ENCODE peak calls at places on chromosomes 6 and 20, in six cellular contexts. One of them, this sample, is unnamed.

GRCh38 chr20:18802012-18802634 is 11.5 kb upstream of the SCP2D1 start:
- DNase-seq in GM23248: no peak
- DNase-seq in neural progenitor cell: no peak
- DNase-seq in PC-3: no peak
- DNase-seq in HCT116: no peak
- DNase-seq in SK-N-SH: no peak
- DNase-seq in this sample: no peak

GRCh38 chr6:34068462-34069044 is 77.3 kb downstream of the GRM4 start:
- DNase-seq in PC-3: no peak
- DNase-seq in neural progenitor cell: peak; percentile 59
- DNase-seq in GM23248: no peak
- DNase-seq in HCT116: no peak
- DNase-seq in SK-N-SH: no peak
- DNase-seq in this sample: no peak

GRCh38 chr6:140744648-140745320 is 1370.3 kb upstream of the CITED2 start:
- DNase-seq in neural progenitor cell: no peak
- DNase-seq in HCT116: no peak
- DNase-seq in PC-3: peak; percentile 67
- DNase-seq in SK-N-SH: no peak
- DNase-seq in GM23248: peak; percentile 75
- DNase-seq in this sample: peak; percentile 91

GRCh38 chr6:57262901-57263694 is 41.0 kb upstream of the RAB23 start:
- DNase-seq in SK-N-SH: no peak
- DNase-seq in HCT116: no peak
- DNase-seq in GM23248: peak; percentile 97
- DNase-seq in PC-3: peak; percentile 78
- DNase-seq in neural progenitor cell: no peak
- DNase-seq in this sample: no peak

GRCh38 chr20:5150226-5151076 is 23.6 kb downstream of the CDS2 start:
- DNase-seq in SK-N-SH: no peak
- DNase-seq in HCT116: no peak
- DNase-seq in neural progenitor cell: no peak
- DNase-seq in GM23248: peak; percentile 55
- DNase-seq in PC-3: peak; percentile 25
- DNase-seq in this sample: no peak

GRCh38 chr6:16239090-16239797 is 857 bp downstream of the GMPR start:
- DNase-seq in PC-3: peak; percentile 84
- DNase-seq in GM23248: peak; percentile 65
- DNase-seq in SK-N-SH: peak; percentile 59
- DNase-seq in neural progenitor cell: peak; percentile 46
- DNase-seq in HCT116: no peak
- DNase-seq in this sample: peak; percentile 23

GRCh38 chr6:150596439-150596838 is 3.2 kb upstream of the PLEKHG1 start:
- DNase-seq in PC-3: no peak
- DNase-seq in neural progenitor cell: no peak
- DNase-seq in GM23248: no peak
- DNase-seq in HCT116: no peak
- DNase-seq in SK-N-SH: no peak
- DNase-seq in this sample: no peak

GRCh38 chr6:42047790-42048405 is 2.4 kb upstream of the TAF8 start:
- DNase-seq in PC-3: no peak
- DNase-seq in GM23248: peak; percentile 13
- DNase-seq in HCT116: no peak
- DNase-seq in SK-N-SH: peak; percentile 53
- DNase-seq in neural progenitor cell: peak; percentile 23
- DNase-seq in this sample: no peak

GRCh38 chr6:167581637-167582036 is 245.1 kb upstream of the AFDN start:
- DNase-seq in GM23248: no peak
- DNase-seq in SK-N-SH: no peak
- DNase-seq in HCT116: no peak
- DNase-seq in neural progenitor cell: no peak
- DNase-seq in PC-3: no peak
- DNase-seq in this sample: no peak

GRCh38 chr6:125791151-125791819 is 525 bp downstream of the NCOA7 start:
- DNase-seq in GM23248: peak; percentile 79
- DNase-seq in HCT116: no peak
- DNase-seq in PC-3: peak; percentile 51
- DNase-seq in SK-N-SH: peak; percentile 64
- DNase-seq in neural progenitor cell: peak; percentile 27
- DNase-seq in this sample: peak; percentile 71

GRCh38 chr6:113591896-113592827 is 265.0 kb upstream of the MARCKS start:
- DNase-seq in HCT116: no peak
- DNase-seq in SK-N-SH: no peak
- DNase-seq in neural progenitor cell: peak; percentile 60
- DNase-seq in PC-3: no peak
- DNase-seq in GM23248: peak; percentile 45
- DNase-seq in this sample: no peak

GRCh38 chr6:43089874-43090556 is 13.9 kb downstream of the PTK7 start:
- DNase-seq in PC-3: no peak
- DNase-seq in SK-N-SH: no peak
- DNase-seq in GM23248: peak; percentile 41
- DNase-seq in HCT116: no peak
- DNase-seq in neural progenitor cell: peak; percentile 41
- DNase-seq in this sample: no peak

GRCh38 chr6:16669227-16669626 is 92.0 kb downstream of the ATXN1 start:
- DNase-seq in SK-N-SH: no peak
- DNase-seq in HCT116: peak; percentile 38
- DNase-seq in neural progenitor cell: no peak
- DNase-seq in GM23248: peak; percentile 84
- DNase-seq in PC-3: peak; percentile 93
- DNase-seq in this sample: peak; percentile 66

GRCh38 chr6:47180633-47181032 is 129.1 kb downstream of the TNFRSF21 start:
- DNase-seq in PC-3: peak; percentile 95
- DNase-seq in HCT116: peak; percentile 47
- DNase-seq in SK-N-SH: no peak
- DNase-seq in neural progenitor cell: no peak
- DNase-seq in GM23248: peak; percentile 73
- DNase-seq in this sample: no peak

GRCh38 chr6:41712651-41713103 is 22.7 kb downstream of the TFEB start:
- DNase-seq in SK-N-SH: no peak
- DNase-seq in GM23248: peak; percentile 47
- DNase-seq in neural progenitor cell: no peak
- DNase-seq in HCT116: no peak
- DNase-seq in PC-3: peak; percentile 37
- DNase-seq in this sample: no peak

GRCh38 chr20:7770046-7770445 is 170.2 kb downstream of the HAO1 start:
- DNase-seq in HCT116: no peak
- DNase-seq in SK-N-SH: no peak
- DNase-seq in GM23248: no peak
- DNase-seq in neural progenitor cell: no peak
- DNase-seq in PC-3: no peak
- DNase-seq in this sample: no peak

GRCh38 chr20:37868998-37869861 is 33.7 kb upstream of the VSTM2L start:
- DNase-seq in neural progenitor cell: peak; percentile 21
- DNase-seq in GM23248: no peak
- DNase-seq in PC-3: no peak
- DNase-seq in HCT116: no peak
- DNase-seq in SK-N-SH: peak; percentile 55
- DNase-seq in this sample: no peak

GRCh38 chr6:166760288-166760687 is 133.2 kb upstream of the RPS6KA2 start:
- DNase-seq in GM23248: no peak
- DNase-seq in neural progenitor cell: no peak
- DNase-seq in PC-3: no peak
- DNase-seq in SK-N-SH: no peak
- DNase-seq in HCT116: no peak
- DNase-seq in this sample: no peak

GRCh38 chr6:35718911-35719381 is 17.9 kb upstream of the ARMC12 start:
- DNase-seq in GM23248: no peak
- DNase-seq in HCT116: no peak
- DNase-seq in PC-3: no peak
- DNase-seq in neural progenitor cell: no peak
- DNase-seq in SK-N-SH: no peak
- DNase-seq in this sample: no peak

GRCh38 chr20:16810216-16810615 is 62.1 kb downstream of the OTOR start:
- DNase-seq in SK-N-SH: no peak
- DNase-seq in GM23248: no peak
- DNase-seq in HCT116: no peak
- DNase-seq in neural progenitor cell: no peak
- DNase-seq in PC-3: peak; percentile 52
- DNase-seq in this sample: no peak

GRCh38 chr6:15442467-15442866 is 196.6 kb downstream of the JARID2 start:
- DNase-seq in PC-3: no peak
- DNase-seq in SK-N-SH: no peak
- DNase-seq in GM23248: no peak
- DNase-seq in neural progenitor cell: no peak
- DNase-seq in HCT116: no peak
- DNase-seq in this sample: no peak

GRCh38 chr6:53250761-53251672 is 97.7 kb downstream of the ELOVL5 start:
- DNase-seq in GM23248: peak; percentile 69
- DNase-seq in SK-N-SH: no peak
- DNase-seq in PC-3: peak; percentile 57
- DNase-seq in HCT116: no peak
- DNase-seq in neural progenitor cell: no peak
- DNase-seq in this sample: no peak

GRCh38 chr6:87391334-87391733 is 16.4 kb upstream of the CFAP206 start:
- DNase-seq in GM23248: peak; percentile 51
- DNase-seq in HCT116: peak; percentile 19
- DNase-seq in PC-3: peak; percentile 36
- DNase-seq in SK-N-SH: peak; percentile 56
- DNase-seq in neural progenitor cell: peak; percentile 70
- DNase-seq in this sample: peak; percentile 52

GRCh38 chr6:158500016-158500735 is 59.7 kb upstream of the TMEM181 start:
- DNase-seq in neural progenitor cell: no peak
- DNase-seq in SK-N-SH: no peak
- DNase-seq in GM23248: peak; percentile 72
- DNase-seq in HCT116: no peak
- DNase-seq in PC-3: peak; percentile 33
- DNase-seq in this sample: no peak

GRCh38 chr6:12383448-12383847 is 93.3 kb downstream of the EDN1 start:
- DNase-seq in GM23248: no peak
- DNase-seq in SK-N-SH: no peak
- DNase-seq in neural progenitor cell: no peak
- DNase-seq in PC-3: no peak
- DNase-seq in HCT116: no peak
- DNase-seq in this sample: peak; percentile 65

GRCh38 chr6:128491643-128492206 is 28.7 kb downstream of the PTPRK start:
- DNase-seq in GM23248: no peak
- DNase-seq in SK-N-SH: no peak
- DNase-seq in neural progenitor cell: peak; percentile 26
- DNase-seq in PC-3: peak; percentile 37
- DNase-seq in HCT116: no peak
- DNase-seq in this sample: no peak

GRCh38 chr20:44001667-44002596 is 87.3 kb downstream of the TOX2 start:
- DNase-seq in PC-3: no peak
- DNase-seq in GM23248: no peak
- DNase-seq in SK-N-SH: no peak
- DNase-seq in neural progenitor cell: no peak
- DNase-seq in HCT116: peak; percentile 58
- DNase-seq in this sample: peak; percentile 96

GRCh38 chr6:72963946-72964345 is 261.4 kb downstream of the KHDC1L start:
- DNase-seq in SK-N-SH: no peak
- DNase-seq in neural progenitor cell: no peak
- DNase-seq in PC-3: peak; percentile 88
- DNase-seq in GM23248: peak; percentile 31
- DNase-seq in HCT116: no peak
- DNase-seq in this sample: no peak

GRCh38 chr6:160973856-160974255 is 17.7 kb upstream of the MAP3K4 start:
- DNase-seq in neural progenitor cell: no peak
- DNase-seq in PC-3: no peak
- DNase-seq in GM23248: peak; percentile 84
- DNase-seq in HCT116: no peak
- DNase-seq in SK-N-SH: peak; percentile 46
- DNase-seq in this sample: no peak

GRCh38 chr6:160974304-160974771 is 17.2 kb upstream of the MAP3K4 start:
- DNase-seq in SK-N-SH: no peak
- DNase-seq in neural progenitor cell: no peak
- DNase-seq in PC-3: no peak
- DNase-seq in HCT116: no peak
- DNase-seq in GM23248: peak; percentile 99
- DNase-seq in this sample: no peak

GRCh38 chr6:160973311-160973710 is 18.3 kb upstream of the MAP3K4 start:
- DNase-seq in HCT116: no peak
- DNase-seq in SK-N-SH: peak; percentile 51
- DNase-seq in GM23248: peak; percentile 74
- DNase-seq in neural progenitor cell: no peak
- DNase-seq in PC-3: no peak
- DNase-seq in this sample: no peak

GRCh38 chr6:160971151-160971550 is 20.4 kb upstream of the MAP3K4 start:
- DNase-seq in PC-3: no peak
- DNase-seq in neural progenitor cell: no peak
- DNase-seq in SK-N-SH: no peak
- DNase-seq in GM23248: no peak
- DNase-seq in HCT116: no peak
- DNase-seq in this sample: no peak

GRCh38 chr6:160972111-160972510 is 19.5 kb upstream of the MAP3K4 start:
- DNase-seq in neural progenitor cell: no peak
- DNase-seq in SK-N-SH: no peak
- DNase-seq in PC-3: peak; percentile 72
- DNase-seq in GM23248: peak; percentile 95
- DNase-seq in HCT116: no peak
- DNase-seq in this sample: peak; percentile 75
- H3K9ac ChIP-seq in neural progenitor cell: no peak overlapping the region
- H3K9ac ChIP-seq in SK-N-SH: no peak overlapping the region
- H3K9ac ChIP-seq in PC-3: no peak overlapping the region
- H3K9ac ChIP-seq in GM23248: peak overlapping the region; percentile 84
- H3K9ac ChIP-seq in HCT116: no peak overlapping the region
- H3K9ac ChIP-seq in this sample: no peak overlapping the region

DNA sequence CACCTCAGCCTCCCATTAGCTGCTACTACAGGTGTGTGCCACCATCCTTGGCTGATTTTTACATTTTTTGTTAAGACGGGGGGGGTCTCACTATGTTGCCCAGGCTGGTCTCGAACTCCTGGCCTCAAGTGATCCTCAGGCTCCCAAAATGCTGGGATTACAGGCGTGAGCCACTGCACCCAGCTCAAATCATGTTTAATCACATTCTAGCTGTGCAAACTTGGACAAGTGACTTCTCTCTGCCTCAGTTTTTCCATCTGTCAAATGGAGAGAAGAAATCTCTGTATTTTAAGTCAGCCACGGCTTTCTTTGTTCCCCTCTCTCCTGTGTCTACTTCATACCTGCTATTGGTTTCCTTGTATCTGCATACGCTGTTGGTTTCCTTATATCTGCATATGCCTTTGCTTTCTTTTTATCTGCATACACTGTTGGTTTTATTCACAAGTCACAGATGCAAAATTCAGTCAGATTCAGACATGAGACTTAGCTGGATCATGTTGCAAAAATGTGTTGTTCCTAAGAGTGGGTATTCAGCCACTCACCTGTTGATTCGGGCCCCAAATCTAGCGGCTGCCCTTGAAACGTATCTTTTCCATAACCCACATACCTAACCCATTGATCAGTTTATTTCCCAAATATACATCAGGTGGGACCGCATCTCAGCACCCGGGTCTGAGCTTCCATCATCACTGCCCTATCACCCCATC is 30.2 kb downstream of the SULF2 start:
- DNase-seq in HCT116: no peak
- DNase-seq in PC-3: no peak
- DNase-seq in neural progenitor cell: no peak
- DNase-seq in GM23248: no peak
- DNase-seq in SK-N-SH: no peak
- DNase-seq in this sample: no peak
- TF ChIP-seq EZH2phosphoT487 in HCT116: no peak
- TF ChIP-seq EZH2phosphoT487 in PC-3: no peak
- TF ChIP-seq EZH2phosphoT487 in neural progenitor cell: no peak
- TF ChIP-seq EZH2phosphoT487 in GM23248: no peak
- TF ChIP-seq EZH2phosphoT487 in SK-N-SH: no peak
- TF ChIP-seq EZH2phosphoT487 in this sample: no peak

GRCh38 chr6:44621846-44622245 is 234.3 kb downstream of the CDC5L start:
- DNase-seq in HCT116: no peak
- DNase-seq in PC-3: no peak
- DNase-seq in neural progenitor cell: no peak
- DNase-seq in GM23248: peak; percentile 10
- DNase-seq in SK-N-SH: no peak
- DNase-seq in this sample: no peak
- H3K9ac ChIP-seq in HCT116: no peak overlapping the region
- H3K9ac ChIP-seq in PC-3: no peak overlapping the region
- H3K9ac ChIP-seq in neural progenitor cell: no peak overlapping the region
- H3K9ac ChIP-seq in GM23248: no peak overlapping the region
- H3K9ac ChIP-seq in SK-N-SH: no peak overlapping the region
- H3K9ac ChIP-seq in this sample: no peak overlapping the region

GRCh38 chr6:143060806-143061596 is at the start of gene AIG1:
- DNase-seq in GM23248: no peak
- DNase-seq in PC-3: no peak
- DNase-seq in HCT116: peak; percentile 47
- DNase-seq in SK-N-SH: peak; percentile 93
- DNase-seq in neural progenitor cell: peak; percentile 85
- DNase-seq in this sample: no peak
- TF ChIP-seq EZH2phosphoT487 in GM23248: no peak
- TF ChIP-seq EZH2phosphoT487 in PC-3: no peak
- TF ChIP-seq EZH2phosphoT487 in HCT116: no peak
- TF ChIP-seq EZH2phosphoT487 in SK-N-SH: no peak
- TF ChIP-seq EZH2phosphoT487 in neural progenitor cell: no peak
- TF ChIP-seq EZH2phosphoT487 in this sample: no peak